ENCODE peak calls at places on chromosomes 3 and 15, in five cellular contexts. One of them, this sample, is unnamed.

GRCh38 chr3:99980606-99981005 is 133.7 kb downstream of the FILIP1L start:
- DNase-seq in astrocyte of the spinal cord: no peak
- DNase-seq in hypothalamus: no peak
- DNase-seq in NCI-H2171 treated with DMSO at 0.1 percent for 48 hours: no peak
- DNase-seq in WTC11: no peak
- DNase-seq in this sample: no peak

GRCh38 chr15:58378241-58379085 is 53.3 kb upstream of the LIPC start:
- DNase-seq in astrocyte of the spinal cord: peak
- DNase-seq in NCI-H2171 treated with DMSO at 0.1 percent for 48 hours: no peak
- DNase-seq in hypothalamus: no peak
- DNase-seq in WTC11: no peak
- DNase-seq in this sample: no peak

GRCh38 chr15:44468713-44469385 is 41.4 kb downstream of the CTDSPL2 start:
- DNase-seq in hypothalamus: no peak
- DNase-seq in NCI-H2171 treated with DMSO at 0.1 percent for 48 hours: no peak
- DNase-seq in astrocyte of the spinal cord: peak
- DNase-seq in WTC11: no peak
- DNase-seq in this sample: no peak

GRCh38 chr3:76495216-76495615 is 544.7 kb upstream of the ROBO2 start:
- DNase-seq in hypothalamus: no peak
- DNase-seq in NCI-H2171 treated with DMSO at 0.1 percent for 48 hours: no peak
- DNase-seq in astrocyte of the spinal cord: no peak
- DNase-seq in WTC11: no peak
- DNase-seq in this sample: no peak

GRCh38 chr15:41438206-41438605 is 21.3 kb downstream of the RTF1 start:
- DNase-seq in NCI-H2171 treated with DMSO at 0.1 percent for 48 hours: no peak
- DNase-seq in hypothalamus: no peak
- DNase-seq in WTC11: no peak
- DNase-seq in astrocyte of the spinal cord: peak
- DNase-seq in this sample: no peak

GRCh38 chr15:82855286-82856092 is 46.1 kb downstream of the WHAMM start:
- DNase-seq in hypothalamus: no peak
- DNase-seq in NCI-H2171 treated with DMSO at 0.1 percent for 48 hours: no peak
- DNase-seq in astrocyte of the spinal cord: no peak
- DNase-seq in WTC11: no peak
- DNase-seq in this sample: no peak

GRCh38 chr15:59216911-59217310 is 10.3 kb downstream of the LDHAL6B start:
- DNase-seq in astrocyte of the spinal cord: no peak
- DNase-seq in WTC11: no peak
- DNase-seq in hypothalamus: no peak
- DNase-seq in NCI-H2171 treated with DMSO at 0.1 percent for 48 hours: no peak
- DNase-seq in this sample: no peak

GRCh38 chr3:195410546-195410945 is 32.3 kb downstream of the ACAP2 start:
- DNase-seq in NCI-H2171 treated with DMSO at 0.1 percent for 48 hours: no peak
- DNase-seq in hypothalamus: no peak
- DNase-seq in WTC11: no peak
- DNase-seq in astrocyte of the spinal cord: no peak
- DNase-seq in this sample: no peak

GRCh38 chr3:131083190-131083863 is 56.6 kb downstream of the NEK11 start:
- DNase-seq in hypothalamus: peak
- DNase-seq in NCI-H2171 treated with DMSO at 0.1 percent for 48 hours: peak
- DNase-seq in astrocyte of the spinal cord: peak
- DNase-seq in WTC11: peak
- DNase-seq in this sample: no peak

GRCh38 chr3:97815149-97815917 is 6.5 kb upstream of the CRYBG3 start:
- DNase-seq in WTC11: no peak
- DNase-seq in astrocyte of the spinal cord: no peak
- DNase-seq in hypothalamus: no peak
- DNase-seq in NCI-H2171 treated with DMSO at 0.1 percent for 48 hours: peak
- DNase-seq in this sample: no peak

GRCh38 chr3:194995922-194996321 is 275.0 kb downstream of the XXYLT1 start:
- DNase-seq in WTC11: no peak
- DNase-seq in astrocyte of the spinal cord: no peak
- DNase-seq in NCI-H2171 treated with DMSO at 0.1 percent for 48 hours: no peak
- DNase-seq in hypothalamus: no peak
- DNase-seq in this sample: no peak

GRCh38 chr3:73768594-73769308 is 144.0 kb upstream of the PDZRN3 start:
- DNase-seq in hypothalamus: no peak
- DNase-seq in astrocyte of the spinal cord: no peak
- DNase-seq in NCI-H2171 treated with DMSO at 0.1 percent for 48 hours: no peak
- DNase-seq in WTC11: no peak
- DNase-seq in this sample: no peak

GRCh38 chr15:101489236-101489632 is 273 bp downstream of the PCSK6 start:
- DNase-seq in WTC11: peak
- DNase-seq in astrocyte of the spinal cord: no peak
- DNase-seq in NCI-H2171 treated with DMSO at 0.1 percent for 48 hours: peak
- DNase-seq in hypothalamus: no peak
- DNase-seq in this sample: no peak

GRCh38 chr3:196793224-196793623 is 53.6 kb downstream of the PAK2 start:
- DNase-seq in NCI-H2171 treated with DMSO at 0.1 percent for 48 hours: no peak
- DNase-seq in astrocyte of the spinal cord: peak
- DNase-seq in hypothalamus: no peak
- DNase-seq in WTC11: no peak
- DNase-seq in this sample: no peak

GRCh38 chr3:195270350-195271115 is 426 bp downstream of the XXYLT1 start:
- DNase-seq in NCI-H2171 treated with DMSO at 0.1 percent for 48 hours: peak
- DNase-seq in hypothalamus: no peak
- DNase-seq in astrocyte of the spinal cord: peak
- DNase-seq in WTC11: peak
- DNase-seq in this sample: peak

GRCh38 chr15:77650285-77650684 is 17.6 kb upstream of the LINGO1 start:
- DNase-seq in hypothalamus: no peak
- DNase-seq in WTC11: peak
- DNase-seq in NCI-H2171 treated with DMSO at 0.1 percent for 48 hours: no peak
- DNase-seq in astrocyte of the spinal cord: no peak
- DNase-seq in this sample: no peak

GRCh38 chr3:27501759-27502158 is 17.6 kb upstream of the SLC4A7 start:
- DNase-seq in astrocyte of the spinal cord: no peak
- DNase-seq in hypothalamus: no peak
- DNase-seq in WTC11: no peak
- DNase-seq in NCI-H2171 treated with DMSO at 0.1 percent for 48 hours: no peak
- DNase-seq in this sample: no peak

GRCh38 chr3:134601539-134602439 is 49.0 kb downstream of the KY start:
- DNase-seq in WTC11: peak
- DNase-seq in hypothalamus: peak
- DNase-seq in NCI-H2171 treated with DMSO at 0.1 percent for 48 hours: no peak
- DNase-seq in astrocyte of the spinal cord: peak
- DNase-seq in this sample: no peak

GRCh38 chr3:17028363-17028762 is 143.6 kb downstream of the PLCL2 start:
- DNase-seq in WTC11: no peak
- DNase-seq in astrocyte of the spinal cord: no peak
- DNase-seq in hypothalamus: no peak
- DNase-seq in NCI-H2171 treated with DMSO at 0.1 percent for 48 hours: no peak
- DNase-seq in this sample: no peak

GRCh38 chr15:94277485-94277884 is 46.1 kb downstream of the MCTP2 start:
- DNase-seq in WTC11: no peak
- DNase-seq in astrocyte of the spinal cord: no peak
- DNase-seq in NCI-H2171 treated with DMSO at 0.1 percent for 48 hours: no peak
- DNase-seq in hypothalamus: no peak
- DNase-seq in this sample: no peak

GRCh38 chr3:149352556-149352955 is 19.1 kb upstream of the TM4SF18 start:
- DNase-seq in WTC11: peak
- DNase-seq in astrocyte of the spinal cord: peak
- DNase-seq in NCI-H2171 treated with DMSO at 0.1 percent for 48 hours: peak
- DNase-seq in hypothalamus: no peak
- DNase-seq in this sample: peak

GRCh38 chr3:77078279-77078678 is 38.4 kb downstream of the ROBO2 start:
- DNase-seq in WTC11: no peak
- DNase-seq in astrocyte of the spinal cord: no peak
- DNase-seq in NCI-H2171 treated with DMSO at 0.1 percent for 48 hours: no peak
- DNase-seq in hypothalamus: no peak
- DNase-seq in this sample: no peak

GRCh38 chr3:55247666-55248065 is 239.4 kb downstream of the WNT5A start:
- DNase-seq in NCI-H2171 treated with DMSO at 0.1 percent for 48 hours: no peak
- DNase-seq in WTC11: no peak
- DNase-seq in astrocyte of the spinal cord: no peak
- DNase-seq in hypothalamus: no peak
- DNase-seq in this sample: no peak